ENCODE peak calls at places on chromosomes 13 and 19, in seven cellular contexts. H is WERI-Rb-1, D is foreskin fibroblast, S is breast epithelium, I is pancreas, M is brain microvascular endothelial cell, Q is vagina. V is an unnamed sample.

GRCh38 chr19:39307822-39308530 is 11.8 kb downstream of the IFNL1 start:
- DNase-seq in S (no peak), H (no peak), D (no peak), I (no peak), Q (no peak), M (no peak), V (no peak)

GRCh38 chr13:110118106-110118505 is 188.9 kb downstream of the COL4A1 start:
- DNase-seq in I (no peak), Q (peak), M (no peak), D (no peak), H (no peak), S (peak), V (no peak)

GRCh38 chr13:54536112-54536511 is 1507.5 kb downstream of the OLFM4 start:
- DNase-seq in M (no peak), H (no peak), I (no peak), Q (no peak), D (no peak), S (no peak), V (no peak)

GRCh38 chr19:17327068-17327653 is 7.5 kb downstream of the ANO8 start:
- DNase-seq in M (no peak), I (no peak), S (no peak), Q (no peak), H (no peak), D (no peak), V (no peak)

GRCh38 chr13:38866649-38867048 is 124.0 kb downstream of the STOML3 start:
- DNase-seq in H (no peak), S (no peak), D (no peak), M (no peak), Q (no peak), I (no peak), V (no peak)

GRCh38 chr13:49664606-49665005 is 26.7 kb downstream of the EBPL start:
- DNase-seq in M (no peak), I (no peak), H (peak), S (no peak), Q (no peak), D (no peak), V (no peak)

GRCh38 chr19:48152552-48152951 is 17.6 kb downstream of the LIG1 start:
- DNase-seq in S (peak), D (peak), M (peak), I (peak), Q (no peak), H (peak), V (peak)

GRCh38 chr19:30360378-30361106 is 11.6 kb upstream of the ZNF536 start:
- DNase-seq in Q (no peak), S (no peak), D (no peak), H (no peak), M (no peak), I (no peak), V (peak)

GRCh38 chr13:46964789-46965527 is 68.1 kb upstream of the HTR2A start:
- DNase-seq in M (peak), S (no peak), H (no peak), I (no peak), D (peak), Q (no peak), V (peak)

GRCh38 chr13:79988573-79988972 is 352.4 kb downstream of the SPRY2 start:
- DNase-seq in I (no peak), D (peak), S (no peak), Q (no peak), M (peak), H (no peak), V (peak)

GRCh38 chr19:4343056-4343844 is at the start of gene MPND:
- DNase-seq in H (peak), I (peak), S (peak), M (peak), Q (no peak), D (peak), V (peak)

GRCh38 chr13:37597477-37597876 is 1.1 kb downstream of the POSTN start:
- DNase-seq in Q (no peak), S (no peak), M (no peak), H (no peak), I (no peak), D (no peak), V (no peak)

GRCh38 chr19:18197306-18197705 is 4.3 kb downstream of the MPV17L2 start:
- DNase-seq in I (no peak), D (no peak), Q (peak), M (no peak), S (no peak), H (no peak), V (no peak)

GRCh38 chr19:30690525-30690924 is 318.3 kb downstream of the ZNF536 start:
- DNase-seq in S (no peak), H (no peak), I (no peak), M (no peak), Q (no peak), D (no peak), V (no peak)

GRCh38 chr19:13036366-13036976 is 41.2 kb downstream of the NFIX start:
- DNase-seq in Q (no peak), H (peak), M (peak), D (no peak), I (no peak), S (peak), V (peak)

GRCh38 chr13:77969299-77969698 is 50.7 kb upstream of the EDNRB start:
- DNase-seq in S (no peak), I (no peak), Q (no peak), M (no peak), D (no peak), H (no peak), V (no peak)

GRCh38 chr13:74751739-74752138 is 617.5 kb upstream of the KLF12 start:
- DNase-seq in I (no peak), H (peak), S (no peak), Q (no peak), M (no peak), D (no peak), V (no peak)

GRCh38 chr13:32527151-32527550 is 11.4 kb downstream of the N4BP2L2 start:
- DNase-seq in S (no peak), Q (no peak), M (no peak), H (no peak), I (no peak), D (no peak), V (no peak)

GRCh38 chr13:90447735-90448103 is 899.8 kb upstream of the MIR17HG start:
- DNase-seq in I (no peak), D (peak), S (no peak), H (no peak), Q (no peak), M (peak), V (peak)

GRCh38 chr19:30355586-30355985 is 16.6 kb upstream of the ZNF536 start:
- DNase-seq in D (no peak), H (no peak), S (no peak), M (no peak), Q (no peak), I (no peak), V (no peak)

GRCh38 chr13:88937381-88937780 is 1266.2 kb downstream of the SLITRK5 start:
- DNase-seq in S (no peak), H (peak), I (no peak), M (no peak), Q (no peak), D (no peak), V (no peak)

GRCh38 chr19:2331601-2332246 is 3.2 kb downstream of the SPPL2B start:
- DNase-seq in H (no peak), Q (no peak), S (no peak), D (no peak), I (no peak), M (no peak), V (no peak)

GRCh38 chr19:47711652-47712239 is 1.5 kb upstream of the EHD2 start:
- DNase-seq in M (no peak), Q (no peak), D (no peak), H (no peak), S (no peak), I (no peak), V (no peak)

GRCh38 chr19:49890349-49891311 is 6.1 kb downstream of the IL4I1 start:
- DNase-seq in H (no peak), Q (no peak), M (no peak), I (peak), S (no peak), D (no peak), V (no peak)

GRCh38 chr13:95226476-95226875 is 74.8 kb downstream of the ABCC4 start:
- DNase-seq in Q (no peak), H (peak), S (no peak), I (no peak), D (no peak), M (no peak), V (no peak)

GRCh38 chr19:58001895-58002369 is 688 bp downstream of the ZNF606 start:
- DNase-seq in S (no peak), H (no peak), D (no peak), Q (no peak), M (peak), I (no peak), V (peak)

GRCh38 chr19:31503211-31503610 is 154.0 kb upstream of the TSHZ3 start:
- DNase-seq in I (no peak), Q (peak), H (no peak), M (no peak), D (no peak), S (no peak), V (no peak)

GRCh38 chr19:47863514-47863936 is 4.5 kb downstream of the TPRX2 start:
- DNase-seq in D (peak), S (peak), H (peak), Q (no peak), M (peak), I (peak), V (peak)

GRCh38 chr19:38647966-38648788 is 728 bp downstream of the ACTN4 start:
- DNase-seq in S (no peak), I (no peak), M (no peak), Q (no peak), H (no peak), D (no peak), V (no peak)

GRCh38 chr13:58202099-58202498 is 570.6 kb downstream of the PCDH17 start:
- DNase-seq in S (no peak), Q (no peak), M (no peak), D (no peak), I (no peak), H (no peak), V (no peak)

GRCh38 chr19:33280351-33280921 is 21.9 kb downstream of the CEBPA start:
- DNase-seq in H (no peak), I (no peak), S (no peak), M (no peak), Q (no peak), D (no peak), V (no peak)

GRCh38 chr13:36709136-36709895 is 35.5 kb downstream of the SERTM1 start:
- DNase-seq in I (no peak), M (no peak), H (no peak), S (no peak), D (no peak), Q (no peak), V (no peak)

GRCh38 chr19:13260883-13261653 is 110.9 kb downstream of the IER2 start:
- DNase-seq in S (peak), D (peak), I (no peak), H (no peak), Q (no peak), M (peak), V (peak)

GRCh38 chr13:30870916-30871712 is 35.0 kb upstream of the MEDAG start:
- DNase-seq in Q (peak), I (no peak), S (no peak), D (no peak), H (no peak), M (no peak), V (no peak)
- H3K4me3 ChIP-seq in Q (no peak), I (no peak), S (no peak), D (no peak), H (no peak), M (no peak), V (peak)

GRCh38 chr13:101474419-101474957 is 22.0 kb downstream of the ITGBL1 start:
- DNase-seq in D (no peak), S (peak), M (peak), Q (no peak), H (peak), I (no peak), V (peak)
- TF ChIP-seq CTCF in D (peak), S (no peak), M (peak), Q (no peak), H (peak), I (no peak), V (peak)

DNA sequence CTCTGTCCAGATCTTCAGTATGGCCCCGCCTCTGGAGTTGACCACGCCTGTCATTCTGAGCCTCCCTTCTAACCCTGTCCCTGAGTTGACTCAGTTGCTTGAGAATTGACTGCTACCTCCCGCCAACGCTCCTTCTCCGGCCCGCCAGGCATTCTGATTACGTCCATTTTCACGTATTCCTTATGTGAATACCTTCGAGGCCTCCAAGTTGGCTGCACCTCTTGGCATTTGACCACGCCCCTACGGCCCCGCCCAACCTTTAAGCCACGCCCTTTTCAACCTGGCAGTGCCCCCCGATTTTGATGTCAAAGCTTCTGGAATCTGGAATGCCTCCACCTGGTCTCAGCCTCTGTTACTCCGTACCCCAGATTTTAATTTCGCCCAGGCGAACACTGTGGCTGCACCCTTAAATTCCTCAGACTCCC is 1.7 kb upstream of the EML2 start:
- DNase-seq in Q (no peak), S (no peak), I (no peak), D (no peak), M (no peak), H (no peak), V (no peak)
- H3K4me3 ChIP-seq in Q (no peak), S (peak), I (no peak), D (peak), M (peak), H (no peak), V (no peak)

DNA sequence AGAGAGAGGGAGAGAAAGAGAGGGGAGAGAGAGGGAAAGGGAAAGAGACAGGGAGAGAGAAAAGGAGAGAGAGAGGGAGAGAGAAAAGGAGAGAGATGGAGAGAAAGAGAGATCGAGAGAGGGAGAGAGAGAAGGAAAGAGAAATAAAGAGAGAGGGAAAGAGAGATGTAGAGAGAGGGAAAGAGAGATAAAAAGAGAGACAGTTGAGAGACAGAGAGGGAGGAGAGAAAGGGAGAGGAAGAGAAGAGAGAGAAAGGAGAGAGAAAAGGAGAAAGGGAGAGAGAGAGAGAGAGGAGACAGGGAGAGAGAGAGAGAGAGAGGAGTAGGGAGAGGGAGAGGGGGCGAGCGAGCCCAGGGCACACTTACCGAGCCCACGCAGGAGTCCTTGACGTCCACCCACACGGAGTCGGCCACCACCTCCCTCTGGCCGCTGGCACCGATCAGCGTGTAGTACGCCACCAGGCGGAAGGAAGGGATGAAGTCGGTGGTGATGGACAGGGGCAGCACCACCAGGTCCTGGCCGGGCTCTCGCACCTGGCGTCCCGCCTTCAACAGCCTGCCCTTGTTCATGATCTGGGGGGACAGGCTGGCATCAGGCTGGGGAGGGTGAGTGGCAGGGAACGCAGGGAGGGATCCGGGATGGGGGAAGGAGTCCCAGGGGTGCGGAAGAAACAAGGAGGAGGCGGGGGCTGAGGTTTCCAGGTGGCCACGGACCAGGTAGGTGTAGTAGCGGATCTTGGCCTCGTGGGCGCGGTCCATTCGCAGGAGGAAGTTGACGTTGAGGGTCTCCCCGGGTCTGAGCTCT is 10.0 kb downstream of the C3 start:
- DNase-seq in D (no peak), Q (no peak), S (no peak), M (no peak), H (peak), I (no peak), V (no peak)
- TF ChIP-seq CTCF in D (no peak), Q (no peak), S (no peak), M (no peak), H (peak), I (no peak), V (no peak)

GRCh38 chr19:10543059-10543419 is 665 bp upstream of the ATG4D start:
- DNase-seq in I (no peak), D (no peak), Q (no peak), M (no peak), S (no peak), H (no peak), V (no peak)
- H3K4me3 ChIP-seq in I (no peak), D (peak), Q (peak), M (no peak), S (peak), H (peak), V (peak)

V was measured in AG10803.